ENCODE peak calls at places on chromosomes 12 and 14, in six cellular contexts. U is BE2C, V is dorsolateral prefrontal cortex, E is AG04450, O is adrenal gland, B is transverse colon. Y is an unnamed sample.

GRCh38 chr14:36271939-36272907 is 48.2 kb downstream of the MBIP start:
- DNase-seq in B (peak; percentile 15), E (no peak), U (no peak), V (peak; percentile 36), O (no peak), Y (no peak)

GRCh38 chr12:95870897-95871296 is 12.1 kb downstream of the SNRPF start:
- DNase-seq in V (no peak), E (no peak), B (no peak), U (no peak), O (no peak), Y (no peak)

GRCh38 chr12:124654666-124655316 is 87.4 kb upstream of the NCOR2 start:
- DNase-seq in V (peak; percentile 84), O (peak; percentile 95), B (no peak), E (no peak), U (peak; percentile 76), Y (no peak)

GRCh38 chr14:36605506-36605857 is 23.1 kb upstream of the NKX2-8 start:
- DNase-seq in B (no peak), V (no peak), E (no peak), U (no peak), O (no peak), Y (no peak)

GRCh38 chr12:71157601-71158233 is at the start of gene TSPAN8:
- DNase-seq in E (no peak), V (no peak), U (no peak), B (peak; percentile 77), O (no peak), Y (no peak)

GRCh38 chr14:95679148-95679547 is 7.1 kb upstream of the TCL1B start:
- DNase-seq in U (no peak), O (no peak), B (no peak), E (no peak), V (no peak), Y (no peak)

GRCh38 chr12:121060149-121061001 is 21.3 kb upstream of the OASL start:
- DNase-seq in V (no peak), B (peak; percentile 45), O (peak; percentile 75), E (no peak), U (no peak), Y (no peak)

GRCh38 chr14:28676481-28676880 is 90.1 kb upstream of the FOXG1 start:
- DNase-seq in U (no peak), O (no peak), B (no peak), V (no peak), E (no peak), Y (no peak)

GRCh38 chr12:123445388-123446344 is 9.2 kb upstream of the RILPL2 start:
- DNase-seq in E (peak; percentile 20), O (no peak), B (no peak), U (no peak), V (no peak), Y (peak; percentile 40)

GRCh38 chr12:108653082-108653516 is 19.4 kb upstream of the SELPLG start:
- DNase-seq in O (no peak), B (no peak), V (no peak), U (no peak), E (no peak), Y (no peak)

GRCh38 chr12:1916396-1917171 is 1.9 kb downstream of the CACNA2D4 start:
- DNase-seq in B (no peak), E (no peak), U (peak; percentile 83), O (peak; percentile 77), V (peak; percentile 52), Y (no peak)

GRCh38 chr14:58702466-58703148 is 64.8 kb downstream of the DACT1 start:
- DNase-seq in B (no peak), O (no peak), E (no peak), V (no peak), U (no peak), Y (no peak)

GRCh38 chr12:121958521-121959240 is 40.3 kb downstream of the CFAP251 start:
- DNase-seq in V (no peak), B (no peak), E (no peak), U (no peak), O (no peak), Y (no peak)

GRCh38 chr12:2112401-2112800 is 59.6 kb downstream of the CACNA1C start:
- DNase-seq in O (no peak), B (peak; percentile 38), E (no peak), U (no peak), V (no peak), Y (no peak)

GRCh38 chr12:115942346-115942745 is 335.1 kb downstream of the MED13L start:
- DNase-seq in V (no peak), O (no peak), B (no peak), E (no peak), U (no peak), Y (no peak)

GRCh38 chr12:12819752-12820311 is 6.7 kb downstream of the DDX47 start:
- DNase-seq in V (no peak), E (peak; percentile 81), O (no peak), B (no peak), U (no peak), Y (peak; percentile 96)

GRCh38 chr12:115947696-115948062 is 329.8 kb downstream of the MED13L start:
- DNase-seq in O (no peak), V (no peak), U (no peak), B (no peak), E (no peak), Y (no peak)

GRCh38 chr12:2794261-2794735 is 472 bp upstream of the FKBP4 start:
- DNase-seq in V (no peak), O (no peak), E (no peak), B (peak; percentile 26), U (peak; percentile 18), Y (no peak)

GRCh38 chr14:78075033-78075432 is 95.1 kb upstream of the NRXN3 start:
- DNase-seq in O (no peak), E (no peak), B (no peak), U (no peak), V (no peak), Y (no peak)

GRCh38 chr12:117069126-117069788 is 30.0 kb downstream of the TESC start:
- DNase-seq in U (no peak), E (no peak), V (no peak), B (no peak), O (peak; percentile 74), Y (no peak)

GRCh38 chr12:116876151-116876869 is 4.9 kb downstream of the HRK start:
- DNase-seq in O (no peak), E (no peak), V (no peak), B (no peak), U (peak; percentile 18), Y (no peak)

GRCh38 chr12:53461059-53461458 is 9.2 kb downstream of the PCBP2 start:
- DNase-seq in B (no peak), V (no peak), U (no peak), E (no peak), O (no peak), Y (no peak)

GRCh38 chr14:64303471-64303917 is 9.3 kb upstream of the ESR2 start:
- DNase-seq in U (no peak), E (no peak), V (no peak), B (no peak), O (no peak), Y (peak; percentile 16)

GRCh38 chr12:71654200-71654599 is 9.4 kb downstream of the ZFC3H1 start:
- DNase-seq in E (no peak), V (no peak), U (no peak), B (no peak), O (no peak), Y (no peak)

GRCh38 chr12:87924149-87924548 is 105.1 kb downstream of the C12orf50 start:
- DNase-seq in O (no peak), B (no peak), E (no peak), U (no peak), V (no peak), Y (no peak)

GRCh38 chr14:70013269-70013873 is 134.2 kb downstream of the SMOC1 start:
- DNase-seq in U (peak; percentile 62), E (no peak), V (no peak), B (peak; percentile 52), O (peak; percentile 75), Y (no peak)

GRCh38 chr12:110224379-110225304 is 56.4 kb upstream of the ATP2A2 start:
- DNase-seq in E (peak; percentile 62), U (peak; percentile 39), B (no peak), V (no peak), O (peak; percentile 66), Y (peak; percentile 81)

GRCh38 chr14:101406921-101407320 is 154.4 kb upstream of the DIO3 start:
- DNase-seq in U (no peak), B (no peak), E (no peak), O (no peak), V (no peak), Y (no peak)

GRCh38 chr14:69789118-69789640 is 7.9 kb downstream of the SLC10A1 start:
- DNase-seq in V (no peak), E (no peak), O (no peak), U (no peak), B (no peak), Y (no peak)

GRCh38 chr12:123105427-123105826 is 45.5 kb downstream of the PITPNM2 start:
- DNase-seq in V (no peak), B (no peak), E (no peak), O (no peak), U (no peak), Y (no peak)

GRCh38 chr12:38541849-38542248 is 225.3 kb downstream of the ALG10B start:
- DNase-seq in V (no peak), U (no peak), E (no peak), O (no peak), B (no peak), Y (no peak)

GRCh38 chr12:41345071-41345470 is 157.0 kb downstream of the PDZRN4 start:
- DNase-seq in O (no peak), B (no peak), U (no peak), E (no peak), V (no peak), Y (no peak)

GRCh38 chr12:4164591-4165558 is 108.7 kb upstream of the CCND2 start:
- DNase-seq in B (peak; percentile 50), O (peak; percentile 63), U (no peak), V (no peak), E (peak; percentile 44), Y (no peak)

GRCh38 chr12:105461276-105461975 is 130.9 kb downstream of the C12orf75 start:
- DNase-seq in U (no peak), V (no peak), E (no peak), B (no peak), O (no peak), Y (no peak)

GRCh38 chr14:40053396-40053795 is 621.2 kb upstream of the FBXO33 start:
- DNase-seq in U (no peak), B (no peak), V (no peak), E (no peak), O (no peak), Y (no peak)

GRCh38 chr12:130863298-130863697 is 8.6 kb upstream of the RAN start:
- DNase-seq in B (no peak), O (no peak), E (no peak), U (no peak), V (no peak), Y (no peak)
- TF ChIP-seq CTCF in B (no peak), O (no peak), E (no peak), U (peak; percentile 5), V (no peak), Y (no peak)

GRCh38 chr14:90816686-90817436 is 631 bp upstream of the TTC7B start:
- DNase-seq in U (no peak), O (no peak), E (no peak), B (no peak), V (no peak), Y (no peak)
- H3K4me3 ChIP-seq in U (no peak overlapping the region), O (peak overlapping the region; percentile 41), E (peak overlapping the region; percentile 25), B (peak overlapping the region; percentile 32), V (no peak overlapping the region), Y (peak overlapping the region; percentile 27)

GRCh38 chr12:6697584-6698351 is 2.8 kb downstream of the PIANP start:
- DNase-seq in V (no peak), B (peak; percentile 33), E (peak; percentile 13), O (peak; percentile 73), U (peak; percentile 76), Y (peak; percentile 21)
- TF ChIP-seq CTCF in V (no peak), B (peak; percentile 46), E (peak; percentile 71), O (no peak), U (peak; percentile 82), Y (peak; percentile 82)

GRCh38 chr12:89782807-89783206 is 74.2 kb upstream of the ATP2B1 start:
- DNase-seq in O (no peak), U (no peak), V (no peak), B (no peak), E (no peak), Y (no peak)
- H3K4me3 ChIP-seq in O (no peak overlapping the region), U (no peak overlapping the region), V (no peak overlapping the region), B (no peak overlapping the region), E (no peak overlapping the region), Y (no peak overlapping the region)

Y was measured in AG09309.